ENCODE peak calls at places on chromosomes 7 and 10, in nine cellular contexts. L, S, U, D, Y, M, T, F and Z are unnamed samples.

GRCh38 chr10:13560597-13560996 is 26.2 kb upstream of the PRPF18 start:
- DNase-seq in U (no peak), F (no peak), M (no peak), T (no peak), Y (no peak), S (no peak), L (peak; percentile 62), D (no peak), Z (no peak)

GRCh38 chr7:142853739-142854504 is 954 bp upstream of the EPHB6 start:
- DNase-seq in T (peak; percentile 76), Y (peak; percentile 61), D (peak; percentile 88), F (peak; percentile 61), M (peak; percentile 95), U (peak; percentile 49), L (peak; percentile 54), S (peak; percentile 73), Z (peak; percentile 75)

GRCh38 chr10:7388602-7389001 is 22.2 kb downstream of the SFMBT2 start:
- DNase-seq in Y (no peak), M (no peak), F (peak; percentile 12), T (peak; percentile 50), S (no peak), D (no peak), L (no peak), U (no peak), Z (no peak)

GRCh38 chr7:23938937-23939552 is 229.0 kb downstream of the STK31 start:
- DNase-seq in M (no peak), F (no peak), S (peak; percentile 46), U (no peak), T (no peak), Y (peak; percentile 45), D (no peak), L (peak; percentile 1), Z (peak; percentile 65)

GRCh38 chr7:46545790-46546189 is 624.7 kb upstream of the IGFBP3 start:
- DNase-seq in Y (peak; percentile 95), D (no peak), F (no peak), L (peak; percentile 76), T (no peak), U (no peak), M (no peak), S (peak; percentile 42), Z (peak; percentile 67)

GRCh38 chr10:114486938-114487814 is 82.9 kb upstream of the AFAP1L2 start:
- DNase-seq in M (no peak), T (no peak), L (peak; percentile 62), D (no peak), F (no peak), U (no peak), S (no peak), Y (peak; percentile 88), Z (peak; percentile 44)

GRCh38 chr7:22726345-22726848 is 603 bp upstream of the IL6 start:
- DNase-seq in M (peak; percentile 84), U (peak; percentile 42), D (peak; percentile 85), T (peak; percentile 50), Y (peak; percentile 74), L (peak; percentile 83), S (peak; percentile 66), F (peak; percentile 39), Z (peak; percentile 40)

GRCh38 chr7:42359946-42360345 is 122.9 kb upstream of the GLI3 start:
- DNase-seq in Y (no peak), U (no peak), S (no peak), D (no peak), T (no peak), F (no peak), L (peak; percentile 55), M (no peak), Z (no peak)

GRCh38 chr7:159128767-159129166 is 15.9 kb downstream of the VIPR2 start:
- DNase-seq in L (no peak), S (no peak), Y (no peak), U (no peak), M (peak; percentile 58), F (no peak), D (no peak), T (no peak), Z (no peak)

GRCh38 chr10:67924136-67924535 is 39.7 kb downstream of the SIRT1 start:
- DNase-seq in L (no peak), F (no peak), T (no peak), Y (peak; percentile 81), D (no peak), S (no peak), M (no peak), U (no peak), Z (no peak)

GRCh38 chr10:119272736-119273135 is 65.4 kb downstream of the GRK5 start:
- DNase-seq in S (no peak), U (no peak), T (no peak), F (no peak), D (no peak), L (no peak), Y (no peak), M (peak; percentile 65), Z (no peak)

GRCh38 chr10:72416661-72417060 is 61.9 kb upstream of the DNAJB12 start:
- DNase-seq in U (no peak), S (no peak), F (no peak), D (no peak), L (no peak), M (no peak), T (no peak), Y (no peak), Z (no peak)

GRCh38 chr10:11263767-11264166 is 246.1 kb downstream of the CELF2 start:
- DNase-seq in T (no peak), U (no peak), Y (no peak), F (no peak), D (no peak), L (no peak), M (no peak), S (no peak), Z (no peak)